ENCODE peak calls at places on chromosomes 12 and 14, in nine cellular contexts. A is PC-3; B is small intestine; P is body of pancreas; Y is lower lobe of right lung; W is left ventricle myocardium inferior; H is hepatocyte; R is CD8-positive, alpha-beta memory T cell; I is IMR-90. C is an unnamed sample. For H3K36me3 and H3K9me3, the result is how much of the 10 kb centered on the place peaks cover.

GRCh38 chr12:9794484-9795063 is 32.7 kb upstream of the KLRF1 start:
- DNase-seq in H (no peak), A (peak), W (no peak), R (peak), P (no peak), Y (no peak), I (no peak), B (no peak), C (no peak)

GRCh38 chr14:54317396-54317795 is 79.4 kb upstream of the CDKN3 start:
- DNase-seq in B (no peak), P (no peak), W (no peak), H (no peak), I (no peak), Y (no peak), A (no peak), R (no peak), C (no peak)

GRCh38 chr12:6957151-6957701 is 6.1 kb downstream of the PTPN6 start:
- DNase-seq in H (no peak), I (no peak), B (no peak), Y (peak), P (no peak), R (peak), W (no peak), A (no peak), C (no peak)

GRCh38 chr12:6612652-6613014 is 5.5 kb upstream of the CHD4 start:
- DNase-seq in Y (no peak), H (no peak), R (no peak), B (no peak), I (no peak), P (no peak), A (no peak), W (no peak), C (no peak)

GRCh38 chr12:14893471-14894250 is 8.0 kb upstream of the MGP start:
- DNase-seq in W (no peak), I (peak), P (no peak), B (no peak), A (no peak), H (no peak), Y (no peak), R (no peak), C (no peak)

GRCh38 chr12:69821441-69822204 is 3.4 kb upstream of the MYRFL start:
- DNase-seq in A (peak), P (no peak), W (no peak), B (no peak), H (no peak), R (no peak), Y (no peak), I (peak), C (no peak)

GRCh38 chr12:127923501-127923900 is 343.5 kb upstream of the TMEM132C start:
- DNase-seq in Y (no peak), I (no peak), H (no peak), A (no peak), W (no peak), P (no peak), R (no peak), B (no peak), C (no peak)

GRCh38 chr12:6699989-6700645 is 498 bp downstream of the PIANP start:
- DNase-seq in B (no peak), W (no peak), R (no peak), P (no peak), I (no peak), H (peak), A (no peak), Y (no peak), C (no peak)

GRCh38 chr14:96409701-96410100 is 17.8 kb downstream of the AK7 start:
- DNase-seq in H (no peak), R (no peak), A (peak), I (no peak), Y (no peak), W (no peak), P (no peak), B (peak), C (no peak)

GRCh38 chr14:87691482-87691881 is 301.5 kb downstream of the GALC start:
- DNase-seq in P (no peak), A (no peak), W (no peak), I (no peak), B (no peak), Y (peak), R (no peak), H (peak), C (no peak)

GRCh38 chr14:79369359-79370332 is 841.7 kb downstream of the DIO2 start:
- DNase-seq in B (no peak), H (peak), P (peak), W (no peak), R (no peak), A (peak), I (peak), Y (no peak), C (no peak)

GRCh38 chr12:76265424-76266180 is 82.6 kb downstream of the BBS10 start:
- DNase-seq in P (no peak), H (no peak), A (no peak), W (no peak), B (no peak), R (no peak), Y (no peak), I (no peak), C (no peak)

GRCh38 chr12:15714256-15714655 is 74.9 kb downstream of the EPS8 start:
- DNase-seq in P (no peak), R (no peak), H (no peak), B (no peak), Y (no peak), W (no peak), I (no peak), A (no peak), C (no peak)

GRCh38 chr12:118645219-118645618 is 268.9 kb downstream of the SUDS3 start:
- DNase-seq in P (peak), A (peak), W (peak), B (no peak), R (no peak), I (no peak), Y (no peak), H (peak), C (no peak)

GRCh38 chr14:64649383-64649998 is 54.7 kb upstream of the PLEKHG3 start:
- DNase-seq in I (no peak), H (no peak), A (no peak), B (no peak), Y (no peak), P (peak), R (no peak), W (no peak), C (no peak)

GRCh38 chr12:6230321-6231110 is 30.3 kb downstream of the CD9 start:
- DNase-seq in I (no peak), A (peak), W (peak), H (peak), R (peak), Y (peak), P (peak), B (peak), C (peak)

GRCh38 chr14:73264080-73264895 is 27.0 kb downstream of the PAPLN start:
- DNase-seq in W (no peak), R (no peak), A (no peak), B (no peak), H (no peak), I (no peak), P (no peak), Y (no peak), C (no peak)

GRCh38 chr12:14367097-14367661 is 1.7 kb downstream of the ATF7IP start:
- DNase-seq in B (peak), P (no peak), Y (no peak), W (no peak), I (peak), R (peak), A (peak), H (peak), C (no peak)

GRCh38 chr12:109099426-109100020 is 2.1 kb downstream of the UNG start:
- DNase-seq in H (no peak), B (no peak), W (no peak), I (no peak), R (peak), P (no peak), A (no peak), Y (no peak), C (no peak)

GRCh38 chr12:109624467-109624866 is 50.9 kb downstream of the MVK start:
- DNase-seq in P (no peak), H (peak), A (peak), B (no peak), Y (no peak), W (no peak), R (no peak), I (no peak), C (no peak)

GRCh38 chr14:58455593-58456265 is 28.2 kb downstream of the KIAA0586 start:
- DNase-seq in I (peak), Y (no peak), H (peak), P (no peak), W (no peak), B (no peak), A (peak), R (no peak), C (no peak)

GRCh38 chr14:32252030-32252670 is 49.1 kb upstream of the RNU6-8 start:
- DNase-seq in W (no peak), H (peak), Y (no peak), B (peak), I (peak), R (peak), A (peak), P (peak), C (peak)

GRCh38 chr12:6936642-6937480 is 6.8 kb upstream of the RNU7-1 start:
- DNase-seq in B (no peak), R (no peak), A (no peak), W (no peak), Y (no peak), H (no peak), I (no peak), P (no peak), C (no peak)

GRCh38 chr12:68530965-68531364 is 79.7 kb upstream of the RAP1B start:
- DNase-seq in W (no peak), P (no peak), B (no peak), I (peak), H (peak), R (no peak), A (peak), Y (no peak), C (no peak)

GRCh38 chr14:72332054-72332453 is 399.8 kb downstream of the RGS6 start:
- DNase-seq in H (peak), W (peak), P (no peak), R (no peak), B (no peak), A (no peak), I (no peak), Y (no peak), C (no peak)

GRCh38 chr12:119153477-119154434 is 25.0 kb upstream of the HSPB8 start:
- DNase-seq in I (peak), A (peak), R (no peak), W (peak), H (peak), P (peak), B (peak), Y (peak), C (no peak)

GRCh38 chr14:102722646-102723045 is 54.6 kb upstream of the TRAF3 start:
- DNase-seq in B (no peak), W (no peak), H (no peak), R (no peak), Y (no peak), A (no peak), P (no peak), I (no peak), C (no peak)
- H3K36me3 ChIP-seq in B (under half), W (half or more), H (under half), R (under half), Y (half or more), A (under half), P (under half), I (under half), C (under half)

DNA sequence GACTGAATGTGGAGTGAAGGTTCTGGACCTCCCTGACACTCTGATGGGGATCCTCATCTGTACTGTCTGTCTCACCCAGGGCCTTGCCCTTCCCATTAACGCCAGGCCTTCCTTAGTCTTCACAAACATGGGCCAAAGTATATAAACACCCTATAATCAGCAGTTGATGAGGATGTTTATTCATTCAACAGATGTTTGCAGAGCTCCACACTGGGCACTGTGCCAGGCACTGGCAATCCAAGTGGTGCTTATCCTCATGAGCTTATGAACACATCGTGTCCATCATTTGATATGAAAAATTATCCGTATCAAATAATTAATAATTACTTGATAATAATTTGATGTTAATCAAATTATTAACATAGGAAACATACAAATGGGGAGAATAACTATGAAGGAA is 454.4 kb downstream of the FUT8 start:
- DNase-seq in W (no peak), Y (no peak), B (peak), I (no peak), P (no peak), R (no peak), H (peak), A (no peak), C (no peak)
- H3K9me3 ChIP-seq in W (under half), Y (under half), B (under half), I (under half), P (under half), R (under half), H (under half), A (under half), C (under half)

GRCh38 chr12:51590347-51591019 is 550 bp upstream of the SCN8A start:
- DNase-seq in H (peak), B (peak), I (peak), Y (peak), P (peak), W (peak), A (peak), R (peak), C (peak)
- H3K4me3 ChIP-seq in H (peak), B (peak), I (peak), Y (peak), P (no peak), W (peak), A (peak), R (peak), C (peak)

DNA sequence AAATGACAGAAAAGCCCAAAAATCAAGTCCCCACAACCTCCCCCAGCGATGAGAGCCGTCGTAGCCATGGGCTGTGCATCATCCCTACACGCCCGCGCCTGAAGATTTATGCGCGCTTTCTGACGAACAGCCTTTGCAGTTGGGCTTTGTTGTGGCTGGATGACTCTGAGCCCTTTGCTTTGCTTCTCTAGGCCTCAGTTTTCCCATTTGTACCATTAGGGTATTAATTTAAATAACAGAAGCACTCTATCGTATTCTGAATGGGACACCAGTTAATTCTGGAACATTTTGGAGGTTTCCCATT is 24.2 kb downstream of the SFSWAP start:
- DNase-seq in I (no peak), A (no peak), H (no peak), P (no peak), Y (no peak), W (no peak), B (no peak), R (no peak), C (no peak)
- H3K36me3 ChIP-seq in I (under half), A (half or more), H (under half), P (under half), Y (half or more), W (half or more), B (under half), R (under half), C (half or more)

C was measured in effector memory CD4-positive, alpha-beta T cell.